ENCODE peak calls at places on chromosomes 6 and 20, in six cellular contexts. O is WTC11, V is cardiac fibroblast, W is HL-60, Z is endodermal cell, M is GM06990. I is an unnamed sample.

GRCh38 chr20:1734269-1734858 is 76.8 kb upstream of the SIRPG start:
- DNase-seq in W (no peak), M (peak), Z (no peak), V (no peak), O (no peak), I (no peak)

GRCh38 chr6:6793388-6794250 is 205.1 kb downstream of the LY86 start:
- DNase-seq in M (no peak), V (no peak), O (no peak), Z (peak), W (peak), I (no peak)

GRCh38 chr6:50849781-50850180 is 31.1 kb downstream of the TFAP2B start:
- DNase-seq in W (no peak), O (peak), M (no peak), V (no peak), Z (peak), I (no peak)

GRCh38 chr6:119459207-119459974 is 109.8 kb upstream of the MAN1A1 start:
- DNase-seq in W (no peak), M (peak), V (no peak), Z (no peak), O (no peak), I (no peak)

GRCh38 chr20:62872184-62872862 is 10.7 kb upstream of the TCFL5 start:
- DNase-seq in O (no peak), W (no peak), V (no peak), Z (no peak), M (no peak), I (no peak)

GRCh38 chr6:114419175-114419574 is 76.4 kb upstream of the HS3ST5 start:
- DNase-seq in O (no peak), Z (no peak), V (no peak), M (peak), W (no peak), I (peak)

GRCh38 chr6:45003400-45003799 is 324.7 kb upstream of the RUNX2 start:
- DNase-seq in V (no peak), Z (no peak), O (no peak), M (no peak), W (peak), I (no peak)

GRCh38 chr6:136526196-136526930 is 23.9 kb downstream of the MAP7 start:
- DNase-seq in V (peak), O (peak), W (no peak), Z (peak), M (no peak), I (peak)

GRCh38 chr20:10696650-10697049 is 22.9 kb upstream of the JAG1 start:
- DNase-seq in O (peak), Z (peak), M (peak), V (no peak), W (no peak), I (no peak)

GRCh38 chr6:130672153-130672552 is 155.1 kb upstream of the SMLR1 start:
- DNase-seq in V (no peak), Z (no peak), W (no peak), O (no peak), M (no peak), I (no peak)

GRCh38 chr20:24910461-24910860 is 38.6 kb upstream of the CST7 start:
- DNase-seq in M (no peak), W (no peak), V (no peak), O (no peak), Z (peak), I (no peak)

GRCh38 chr6:24524801-24525200 is 30.0 kb downstream of the ALDH5A1 start:
- DNase-seq in W (peak), M (no peak), V (peak), Z (peak), O (peak), I (peak)

GRCh38 chr20:50750145-50750671 is 18.8 kb downstream of the PARD6B start:
- DNase-seq in O (no peak), W (no peak), V (peak), Z (peak), M (no peak), I (no peak)

GRCh38 chr6:6614965-6615304 is 26.4 kb downstream of the LY86 start:
- DNase-seq in M (no peak), V (no peak), Z (no peak), O (no peak), W (no peak), I (no peak)

GRCh38 chr20:10898555-10898954 is 224.8 kb upstream of the JAG1 start:
- DNase-seq in Z (no peak), M (no peak), V (no peak), O (no peak), W (no peak), I (no peak)

GRCh38 chr20:17878912-17879602 is 89.5 kb downstream of the SNX5 start:
- DNase-seq in O (no peak), W (no peak), M (peak), Z (no peak), V (no peak), I (no peak)
- TF ChIP-seq CTCF in O (no peak), W (no peak), M (peak), Z (no peak), V (no peak), I (no peak)

DNA sequence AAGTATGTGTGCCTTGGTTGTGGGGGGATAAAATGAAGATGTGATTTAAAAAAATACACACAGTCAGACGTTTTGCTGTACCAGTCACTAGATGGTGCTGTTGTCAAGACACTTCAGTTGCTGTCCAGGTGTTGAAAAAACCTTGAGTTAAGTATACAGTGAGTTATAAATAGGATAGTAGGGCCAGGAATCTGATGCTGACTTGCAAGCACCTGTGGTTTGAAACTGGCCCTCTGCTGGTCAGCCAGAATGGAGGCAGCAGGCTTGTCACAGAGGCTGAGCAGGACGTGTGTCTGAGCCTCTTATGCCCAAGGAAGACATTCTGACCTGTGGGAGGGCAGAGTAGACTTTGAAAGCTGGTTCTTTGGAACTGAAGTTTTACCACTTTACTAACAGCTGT is 27.8 kb downstream of the RNF8 start:
- DNase-seq in M (peak), Z (peak), W (peak), O (peak), V (peak), I (peak)
- TF ChIP-seq CTCF in M (peak), Z (peak), W (peak), O (peak), V (peak), I (peak)

GRCh38 chr6:126170875-126171489 is 168.9 kb upstream of the CENPW start:
- DNase-seq in O (no peak), W (no peak), V (peak), M (no peak), Z (no peak), I (no peak)
- TF ChIP-seq CTCF in O (peak), W (peak), V (peak), M (peak), Z (peak), I (peak)

DNA sequence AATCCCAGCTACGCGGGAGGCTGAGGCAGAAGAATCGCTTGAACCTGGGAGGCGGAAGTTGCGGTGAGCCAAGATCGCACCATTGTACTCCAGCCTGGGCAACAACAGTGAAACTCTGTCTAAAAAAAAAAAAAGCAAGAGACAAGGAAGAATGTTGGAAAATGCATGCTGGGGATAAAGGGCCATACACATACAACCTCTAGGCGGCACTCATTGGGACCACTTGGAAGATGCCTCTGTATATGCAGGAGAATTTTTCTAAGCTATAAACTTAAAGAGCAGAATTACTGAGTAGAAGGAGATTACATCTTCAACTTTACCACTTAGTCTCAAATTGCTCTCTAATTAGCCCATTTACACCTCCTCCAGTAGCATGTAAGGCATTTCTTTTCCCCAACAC is 42.8 kb downstream of the ZBTB9 start:
- DNase-seq in M (no peak), W (no peak), Z (no peak), O (no peak), V (no peak), I (no peak)
- TF ChIP-seq CTCF in M (no peak), W (no peak), Z (peak), O (no peak), V (no peak), I (no peak)

GRCh38 chr6:138800377-138801150 is 4.7 kb downstream of the ECT2L start:
- DNase-seq in M (no peak), W (no peak), O (peak), Z (peak), V (no peak), I (no peak)
- TF ChIP-seq CTCF in M (no peak), W (no peak), O (no peak), Z (peak), V (no peak), I (no peak)

DNA sequence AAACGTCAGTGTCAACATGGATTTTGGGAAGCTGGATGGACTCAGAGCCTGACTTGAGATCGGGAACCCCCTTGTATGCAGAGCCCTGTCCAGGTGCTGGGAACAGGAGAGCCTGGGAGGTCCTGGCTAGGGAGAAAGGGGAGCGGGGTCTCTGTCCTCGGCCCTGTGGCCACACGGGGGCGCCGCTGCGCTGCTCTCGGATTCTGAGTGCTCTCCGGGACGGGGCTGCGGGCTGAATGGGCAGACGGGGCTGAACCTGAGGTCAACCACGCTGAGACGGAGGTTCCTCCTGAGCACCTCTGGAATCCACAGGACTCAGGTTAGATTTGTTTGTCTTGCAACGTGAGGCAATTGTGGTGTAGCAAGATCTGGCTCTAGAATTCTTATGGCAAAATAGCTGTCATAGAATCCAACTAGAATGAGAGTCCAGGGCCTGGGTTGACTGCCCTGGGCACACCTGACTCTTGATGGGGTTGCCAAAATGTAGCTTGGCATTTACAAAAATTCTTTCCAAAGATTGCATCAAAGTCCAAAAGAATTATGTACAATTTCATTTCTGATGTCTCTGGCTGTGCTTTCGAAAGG is 20.6 kb upstream of the HLA-F start:
- DNase-seq in Z (peak), V (peak), W (no peak), O (peak), M (peak), I (no peak)
- TF ChIP-seq CTCF in Z (peak), V (peak), W (no peak), O (peak), M (peak), I (peak)

GRCh38 chr20:52037370-52037769 is 154.2 kb downstream of the ZFP64 start:
- DNase-seq in M (no peak), O (no peak), W (no peak), Z (no peak), V (no peak), I (no peak)
- TF ChIP-seq CTCF in M (no peak), O (no peak), W (no peak), Z (no peak), V (no peak), I (no peak)

GRCh38 chr20:4896971-4897497 is 104.3 kb downstream of the SLC23A2 start:
- DNase-seq in V (no peak), O (peak), M (no peak), Z (peak), W (no peak), I (no peak)
- TF ChIP-seq CTCF in V (no peak), O (peak), M (peak), Z (peak), W (peak), I (no peak)

I was measured in astrocyte.